ENCODE peak calls at places on chromosomes 1 and 21, in five cellular contexts. K is astrocyte, W is spleen, Q is upper lobe of right lung, L is K562. M is an unnamed sample. For H3K4me1, the result is how much of the 10 kb centered on the place peaks cover.

GRCh38 chr1:198577444-198577843 is 37.0 kb upstream of the ATP6V1G3 start:
- DNase-seq in K (peak), W (no peak), Q (no peak), L (no peak), M (no peak)

GRCh38 chr1:226121587-226122400 is 59.3 kb downstream of the H3-3A start:
- DNase-seq in K (no peak), W (peak), Q (peak), L (peak), M (peak)

GRCh38 chr1:236904874-236905741 is 99.1 kb downstream of the MT1HL1 start:
- DNase-seq in K (peak), W (no peak), Q (no peak), L (peak), M (no peak)

GRCh38 chr1:182288749-182289604 is 102.6 kb downstream of the GLUL start:
- DNase-seq in K (no peak), W (no peak), Q (no peak), L (no peak), M (no peak)

GRCh38 chr1:37865348-37866119 is 6.1 kb upstream of the MTF1 start:
- DNase-seq in K (peak), W (no peak), Q (no peak), L (no peak), M (no peak)

GRCh38 chr1:67372898-67373297 is 57.3 kb downstream of the SERBP1 start:
- DNase-seq in K (no peak), W (no peak), Q (no peak), L (no peak), M (no peak)

GRCh38 chr1:116374340-116375164 is 1.5 kb downstream of the ATP1A1 start:
- DNase-seq in K (no peak), W (peak), Q (no peak), L (no peak), M (peak)

GRCh38 chr1:107648071-107648470 is 316.9 kb downstream of the VAV3 start:
- DNase-seq in K (peak), W (no peak), Q (no peak), L (no peak), M (no peak)

GRCh38 chr1:160821627-160822026 is 25.7 kb downstream of the LY9 start:
- DNase-seq in K (no peak), W (no peak), Q (no peak), L (peak), M (no peak)

GRCh38 chr21:35406600-35406999 is 357.5 kb upstream of the RUNX1 start:
- DNase-seq in K (no peak), W (no peak), Q (no peak), L (no peak), M (no peak)

GRCh38 chr1:67052741-67053534 is 1.0 kb downstream of the SLC35D1 start:
- DNase-seq in K (no peak), W (peak), Q (peak), L (no peak), M (peak)

GRCh38 chr1:34984435-34985062 is 598 bp downstream of the TMEM35B start:
- DNase-seq in K (peak), W (no peak), Q (peak), L (peak), M (peak)

GRCh38 chr1:180116964-180117763 is 37.5 kb upstream of the QSOX1 start:
- DNase-seq in K (no peak), W (no peak), Q (no peak), L (no peak), M (peak)

GRCh38 chr1:2644171-2644570 is 11.4 kb upstream of the MMEL1 start:
- DNase-seq in K (no peak), W (peak), Q (peak), L (no peak), M (no peak)

GRCh38 chr1:93256433-93256832 is 75.9 kb downstream of the CCDC18 start:
- DNase-seq in K (no peak), W (no peak), Q (no peak), L (no peak), M (no peak)

GRCh38 chr1:180586671-180587155 is 27.9 kb downstream of the OVAAL start:
- DNase-seq in K (peak), W (no peak), Q (no peak), L (no peak), M (peak)

GRCh38 chr1:103341377-103341880 is 184.1 kb upstream of the RNPC3 start:
- DNase-seq in K (peak), W (no peak), Q (no peak), L (no peak), M (no peak)

GRCh38 chr1:12556368-12556930 is 61.6 kb downstream of the DHRS3 start:
- DNase-seq in K (peak), W (no peak), Q (peak), L (no peak), M (peak)

GRCh38 chr1:19476440-19477190 is 8.7 kb downstream of the CAPZB start:
- DNase-seq in K (peak), W (peak), Q (no peak), L (no peak), M (peak)

GRCh38 chr1:81912383-81912782 is 111.6 kb downstream of the ADGRL2 start:
- DNase-seq in K (no peak), W (no peak), Q (no peak), L (no peak), M (no peak)

GRCh38 chr1:70866522-70867256 is 180.9 kb downstream of the PTGER3 start:
- DNase-seq in K (no peak), W (no peak), Q (no peak), L (no peak), M (no peak)

GRCh38 chr1:25798666-25799345 is 1.2 kb upstream of the SELENON start:
- DNase-seq in K (no peak), W (no peak), Q (no peak), L (no peak), M (no peak)

GRCh38 chr1:183622013-183622412 is 13.6 kb downstream of the ARPC5 start:
- DNase-seq in K (no peak), W (no peak), Q (no peak), L (no peak), M (no peak)

GRCh38 chr1:48671578-48671977 is 105.1 kb downstream of the BEND5 start:
- DNase-seq in K (no peak), W (no peak), Q (no peak), L (no peak), M (no peak)

GRCh38 chr21:37711294-37711844 is 204.9 kb downstream of the KCNJ6 start:
- DNase-seq in K (no peak), W (no peak), Q (no peak), L (no peak), M (no peak)

GRCh38 chr1:108646661-108647269 is 14.1 kb downstream of the HENMT1 start:
- DNase-seq in K (peak), W (peak), Q (peak), L (no peak), M (peak)

GRCh38 chr21:37136261-37136660 is 63.2 kb downstream of the TTC3 start:
- DNase-seq in K (no peak), W (no peak), Q (no peak), L (no peak), M (no peak)

GRCh38 chr21:41374177-41374712 is 12.4 kb downstream of the MX2 start:
- DNase-seq in K (no peak), W (peak), Q (no peak), L (no peak), M (no peak)

GRCh38 chr1:92291372-92291999 is 7.3 kb downstream of the GLMN start:
- DNase-seq in K (peak), W (no peak), Q (no peak), L (peak), M (peak)

GRCh38 chr21:20570824-20571232 is 427.4 kb upstream of the NCAM2 start:
- DNase-seq in K (no peak), W (no peak), Q (no peak), L (peak), M (no peak)

GRCh38 chr1:204868340-204868700 is 2.3 kb upstream of the NFASC start:
- DNase-seq in K (no peak), W (no peak), Q (no peak), L (no peak), M (no peak)

GRCh38 chr1:42176902-42177519 is 12.5 kb upstream of the GUCA2A start:
- DNase-seq in K (peak), W (no peak), Q (peak), L (peak), M (peak)

GRCh38 chr1:46767649-46768282 is 31.1 kb upstream of the CYP4B1 start:
- DNase-seq in K (no peak), W (no peak), Q (peak), L (no peak), M (no peak)

GRCh38 chr1:156616463-156616862 is 2.8 kb upstream of the HAPLN2 start:
- DNase-seq in K (peak), W (no peak), Q (no peak), L (peak), M (peak)

GRCh38 chr1:30449003-30449402 is 274.4 kb downstream of the MATN1 start:
- DNase-seq in K (no peak), W (peak), Q (no peak), L (no peak), M (no peak)

GRCh38 chr1:84724128-84724860 is 34.0 kb upstream of the SSX2IP start:
- DNase-seq in K (no peak), W (peak), Q (no peak), L (peak), M (no peak)

GRCh38 chr1:98662354-98662665 is 789 bp downstream of the SNX7 start:
- DNase-seq in K (no peak), W (no peak), Q (no peak), L (no peak), M (peak)

GRCh38 chr21:34543017-34543416 is 31.0 kb upstream of the KCNE1 start:
- DNase-seq in K (no peak), W (no peak), Q (no peak), L (no peak), M (no peak)

GRCh38 chr1:113978863-113979702 is at the start of gene OLFML3:
- DNase-seq in K (peak), W (no peak), Q (peak), L (peak), M (peak)

GRCh38 chr1:225259542-225259941 is 168.3 kb downstream of the LBR start:
- DNase-seq in K (no peak), W (no peak), Q (no peak), L (no peak), M (no peak)

DNA sequence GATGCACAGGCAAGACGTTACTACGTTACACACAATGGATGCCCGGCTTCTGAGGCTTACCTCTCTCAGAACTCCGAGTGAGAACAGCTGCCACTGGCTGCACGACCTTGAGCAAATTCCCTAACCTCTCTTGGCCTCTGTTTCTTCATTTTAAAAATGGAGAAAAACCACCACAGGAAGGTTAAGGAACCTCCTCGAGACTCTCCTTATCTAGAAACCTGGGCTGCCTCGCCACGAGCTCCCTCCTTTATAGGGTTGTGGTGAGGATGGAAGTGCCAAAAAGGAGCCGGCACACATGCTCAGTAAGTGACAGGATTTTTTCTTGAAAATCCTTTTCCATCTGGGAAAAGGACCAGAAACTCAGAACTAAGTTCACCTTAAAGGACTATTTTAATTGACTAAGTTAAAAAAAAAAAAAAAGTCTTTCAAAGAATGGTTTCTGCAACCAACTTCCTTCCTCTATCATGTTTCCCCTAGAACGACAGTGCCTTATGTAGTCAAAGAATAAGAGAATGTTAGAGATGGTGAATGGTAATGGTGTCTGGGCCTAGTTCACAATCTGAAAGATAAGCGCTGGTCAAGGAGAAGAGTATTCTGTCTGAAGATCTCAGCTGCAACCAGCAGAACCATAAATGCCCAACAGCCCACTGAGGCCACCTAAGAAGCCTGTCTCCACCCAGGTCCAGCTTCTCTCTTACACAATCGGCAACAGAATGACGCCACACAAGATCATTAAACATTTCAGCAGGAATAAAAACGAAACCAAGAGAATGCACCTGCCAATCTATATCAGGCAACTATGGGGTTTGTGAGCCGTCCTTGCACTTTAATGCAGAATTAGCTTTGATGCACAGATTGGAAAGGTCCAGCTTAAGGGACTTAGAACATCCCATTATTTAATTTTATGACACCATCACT is 65.0 kb downstream of the SLC45A1 start:
- DNase-seq in K (no peak), W (no peak), Q (no peak), L (no peak), M (no peak)
- H3K4me1 ChIP-seq in K (under half), W (half or more), Q (half or more), L (under half), M (half or more)

DNA sequence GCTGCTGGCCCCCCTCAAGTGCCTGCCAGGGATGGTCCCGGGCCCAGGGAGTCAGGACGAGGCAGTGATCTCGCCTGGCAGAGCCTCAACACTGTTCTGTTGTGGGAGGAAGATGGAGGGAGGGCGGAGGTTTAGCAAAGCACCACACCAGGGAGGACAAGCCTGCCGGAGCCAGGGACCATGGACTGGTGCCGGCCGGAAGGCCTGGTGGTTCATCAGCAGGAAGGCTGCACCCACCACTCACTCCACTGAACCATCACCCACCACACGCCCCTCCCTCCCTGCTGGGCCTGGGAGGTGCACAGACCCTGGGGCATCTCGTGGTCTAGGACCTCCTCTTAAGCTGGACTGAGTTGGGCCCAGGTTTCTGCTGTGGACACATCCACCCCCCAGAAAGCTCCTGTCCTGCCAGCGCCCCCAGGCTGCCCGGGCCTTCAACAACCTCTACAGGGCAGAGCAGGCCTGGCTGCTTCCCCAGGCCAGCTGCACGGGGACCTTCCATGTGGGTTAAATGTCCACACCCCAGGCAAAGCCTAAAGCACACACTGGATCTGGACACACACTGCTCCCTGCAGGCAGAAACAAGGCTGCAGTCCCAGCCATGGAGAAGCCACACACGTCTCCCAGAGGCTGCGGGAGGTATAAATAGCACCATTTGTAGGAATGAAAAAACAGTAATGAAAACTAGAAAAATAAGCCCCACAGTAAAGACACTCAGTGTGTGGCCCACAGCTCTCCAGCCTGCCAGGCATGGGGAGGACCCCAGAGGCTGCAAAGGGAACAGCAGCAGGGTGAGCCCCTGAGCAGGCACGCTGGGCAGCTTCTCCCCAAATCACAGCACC is 10.4 kb upstream of the TMEM240 start:
- DNase-seq in K (no peak), W (no peak), Q (no peak), L (no peak), M (peak)
- H3K27ac ChIP-seq in K (no peak), W (no peak), Q (no peak), L (no peak), M (peak)

GRCh38 chr21:44925027-44925755 is 4.5 kb upstream of the ITGB2 start:
- DNase-seq in K (peak), W (peak), Q (no peak), L (no peak), M (peak)
- H3K4me1 ChIP-seq in K (under half), W (half or more), Q (under half), L (under half), M (under half)

DNA sequence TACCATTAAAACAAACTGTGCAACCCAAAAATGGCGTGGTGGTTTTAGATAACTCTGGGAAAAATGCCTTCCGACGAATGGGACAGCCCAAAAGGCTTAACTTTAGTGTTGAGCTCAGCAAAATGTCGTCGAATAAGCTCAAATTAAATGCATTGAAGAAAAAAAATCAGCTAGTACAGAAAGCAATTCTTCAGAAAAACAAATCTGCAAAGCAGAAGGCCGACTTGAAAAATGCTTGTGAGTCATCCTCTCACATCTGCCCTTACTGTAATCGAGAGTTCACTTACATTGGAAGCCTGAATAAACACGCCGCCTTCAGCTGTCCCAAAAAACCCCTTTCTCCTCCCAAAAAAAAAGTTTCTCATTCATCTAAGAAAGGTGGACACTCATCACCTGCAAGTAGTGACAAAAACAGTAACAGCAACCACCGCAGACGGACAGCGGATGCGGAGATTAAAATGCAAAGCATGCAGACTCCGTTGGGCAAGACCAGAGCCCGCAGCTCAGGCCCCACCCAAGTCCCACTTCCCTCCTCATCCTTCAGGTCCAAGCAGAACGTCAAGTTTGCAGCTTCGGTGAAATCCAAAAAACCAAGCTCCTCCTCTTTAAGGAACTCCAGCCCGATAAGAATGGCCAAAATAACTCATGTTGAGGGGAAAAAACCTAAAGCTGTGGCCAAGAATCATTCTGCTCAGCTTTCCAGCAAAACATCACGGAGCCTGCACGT is 82.1 kb downstream of the PRDM2 start:
- DNase-seq in K (peak), W (no peak), Q (no peak), L (no peak), M (no peak)
- H3K27ac ChIP-seq in K (no peak), W (peak), Q (no peak), L (no peak), M (no peak)

GRCh38 chr1:202613571-202613970 is 96.7 kb downstream of the SYT2 start:
- DNase-seq in K (no peak), W (peak), Q (no peak), L (no peak), M (no peak)
- H3K4me1 ChIP-seq in K (under half), W (under half), Q (under half), L (under half), M (under half)

DNA sequence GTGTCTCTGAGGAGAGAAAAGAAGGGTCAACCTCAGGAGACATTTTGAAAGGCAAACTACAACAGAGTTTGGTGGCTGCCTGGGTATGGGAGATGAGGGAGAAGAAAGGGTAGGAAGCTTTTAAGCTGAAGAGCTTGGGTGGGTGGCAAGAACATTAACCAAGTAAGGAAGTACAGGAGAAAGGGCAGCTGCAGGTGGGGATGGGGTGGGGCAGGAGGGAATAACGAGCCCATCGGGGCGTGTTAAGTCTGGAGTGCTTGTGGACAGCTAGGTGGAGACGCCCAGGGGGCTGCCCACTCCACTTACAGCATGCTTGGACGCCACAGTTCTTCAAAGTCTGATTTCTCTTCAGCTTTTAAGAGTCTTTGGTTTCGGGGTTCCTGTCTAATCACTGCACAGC is 42.8 kb downstream of the TTC13 start:
- DNase-seq in K (no peak), W (no peak), Q (no peak), L (no peak), M (no peak)
- H3K27ac ChIP-seq in K (no peak), W (no peak), Q (no peak), L (no peak), M (no peak)